ENCODE peak calls at places on chromosomes 6 and 20, in nine cellular contexts. One of them, this sample, is unnamed.

GRCh38 chr20:23205656-23206055 is 119.5 kb upstream of the CD93 start:
- DNase-seq in esophagus muscularis mucosa: peak
- DNase-seq in glutamatergic neuron: peak
- DNase-seq in cardiac muscle cell: no peak
- DNase-seq in fibroblast of lung: peak
- DNase-seq in CD8-positive, alpha-beta T cell: no peak
- DNase-seq in tibial artery: peak
- DNase-seq in GM06990: no peak
- DNase-seq in omental fat pad: no peak
- DNase-seq in this sample: peak

GRCh38 chr20:61815176-61815575 is 250.5 kb downstream of the TAF4 start:
- DNase-seq in GM06990: no peak
- DNase-seq in tibial artery: no peak
- DNase-seq in esophagus muscularis mucosa: no peak
- DNase-seq in cardiac muscle cell: no peak
- DNase-seq in fibroblast of lung: no peak
- DNase-seq in omental fat pad: no peak
- DNase-seq in CD8-positive, alpha-beta T cell: no peak
- DNase-seq in glutamatergic neuron: peak
- DNase-seq in this sample: no peak

GRCh38 chr6:10393544-10394225 is 21.2 kb downstream of the TFAP2A start:
- DNase-seq in fibroblast of lung: no peak
- DNase-seq in tibial artery: no peak
- DNase-seq in CD8-positive, alpha-beta T cell: no peak
- DNase-seq in cardiac muscle cell: no peak
- DNase-seq in esophagus muscularis mucosa: no peak
- DNase-seq in omental fat pad: no peak
- DNase-seq in GM06990: no peak
- DNase-seq in glutamatergic neuron: no peak
- DNase-seq in this sample: no peak

GRCh38 chr20:10381477-10381876 is 52.5 kb downstream of the MKKS start:
- DNase-seq in omental fat pad: no peak
- DNase-seq in glutamatergic neuron: no peak
- DNase-seq in fibroblast of lung: peak
- DNase-seq in cardiac muscle cell: no peak
- DNase-seq in CD8-positive, alpha-beta T cell: no peak
- DNase-seq in GM06990: no peak
- DNase-seq in tibial artery: no peak
- DNase-seq in esophagus muscularis mucosa: no peak
- DNase-seq in this sample: no peak

GRCh38 chr6:116005508-116005855 is 55.2 kb downstream of the FRK start:
- DNase-seq in tibial artery: no peak
- DNase-seq in esophagus muscularis mucosa: no peak
- DNase-seq in omental fat pad: no peak
- DNase-seq in cardiac muscle cell: no peak
- DNase-seq in fibroblast of lung: no peak
- DNase-seq in GM06990: no peak
- DNase-seq in CD8-positive, alpha-beta T cell: no peak
- DNase-seq in glutamatergic neuron: no peak
- DNase-seq in this sample: no peak

GRCh38 chr20:3751664-3752385 is 15.7 kb downstream of the ADISSP start:
- DNase-seq in tibial artery: no peak
- DNase-seq in omental fat pad: no peak
- DNase-seq in fibroblast of lung: peak
- DNase-seq in glutamatergic neuron: peak
- DNase-seq in CD8-positive, alpha-beta T cell: peak
- DNase-seq in GM06990: peak
- DNase-seq in esophagus muscularis mucosa: no peak
- DNase-seq in cardiac muscle cell: peak
- DNase-seq in this sample: no peak

GRCh38 chr6:42901538-42901957 is 14.3 kb upstream of the PTCRA start:
- DNase-seq in glutamatergic neuron: peak
- DNase-seq in omental fat pad: no peak
- DNase-seq in CD8-positive, alpha-beta T cell: peak
- DNase-seq in cardiac muscle cell: peak
- DNase-seq in esophagus muscularis mucosa: peak
- DNase-seq in GM06990: no peak
- DNase-seq in tibial artery: peak
- DNase-seq in fibroblast of lung: peak
- DNase-seq in this sample: no peak

GRCh38 chr20:50338479-50339195 is 148.0 kb downstream of the CEBPB start:
- DNase-seq in GM06990: peak
- DNase-seq in CD8-positive, alpha-beta T cell: peak
- DNase-seq in tibial artery: no peak
- DNase-seq in glutamatergic neuron: no peak
- DNase-seq in omental fat pad: no peak
- DNase-seq in esophagus muscularis mucosa: no peak
- DNase-seq in cardiac muscle cell: peak
- DNase-seq in fibroblast of lung: peak
- DNase-seq in this sample: no peak

GRCh38 chr6:142047934-142048592 is 84.7 kb upstream of the GJE1 start:
- DNase-seq in glutamatergic neuron: no peak
- DNase-seq in fibroblast of lung: no peak
- DNase-seq in omental fat pad: no peak
- DNase-seq in esophagus muscularis mucosa: no peak
- DNase-seq in CD8-positive, alpha-beta T cell: no peak
- DNase-seq in cardiac muscle cell: no peak
- DNase-seq in tibial artery: no peak
- DNase-seq in GM06990: no peak
- DNase-seq in this sample: no peak

DNA sequence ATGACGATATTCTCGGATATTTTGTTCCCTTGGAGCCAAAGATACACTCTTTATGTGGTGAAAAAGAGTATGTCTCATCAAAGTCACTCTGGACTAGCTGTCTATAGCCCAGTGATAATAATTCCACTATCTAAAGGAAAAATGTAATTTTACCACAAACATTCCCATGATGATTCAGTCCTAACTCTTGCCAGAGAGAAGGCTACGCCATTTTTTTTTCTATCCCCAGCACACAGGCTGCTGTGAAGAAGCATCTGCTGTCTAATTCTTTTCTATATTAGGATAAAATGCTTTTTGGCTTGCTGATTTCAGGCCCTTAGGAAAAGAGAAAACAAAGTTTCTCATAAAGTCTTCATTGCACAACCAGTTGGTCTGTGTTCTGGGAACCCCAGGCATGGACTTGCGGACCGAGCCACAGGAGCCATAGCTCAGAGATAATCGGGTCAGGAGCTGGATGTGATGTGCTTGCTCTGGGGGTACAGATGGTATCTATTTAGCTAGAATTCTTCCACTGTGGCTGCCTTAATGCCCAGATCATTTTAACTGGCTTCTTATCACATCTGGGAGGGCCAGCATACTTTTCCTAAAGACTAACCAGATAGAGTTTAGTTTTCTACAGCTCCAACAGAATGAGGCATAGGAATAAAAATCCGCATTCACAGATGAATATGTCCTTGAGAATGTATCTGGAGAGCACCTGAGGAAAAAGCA is 683.7 kb upstream of the ID4 start:
- DNase-seq in tibial artery: peak
- DNase-seq in glutamatergic neuron: no peak
- DNase-seq in fibroblast of lung: peak
- DNase-seq in omental fat pad: no peak
- DNase-seq in esophagus muscularis mucosa: no peak
- DNase-seq in CD8-positive, alpha-beta T cell: no peak
- DNase-seq in GM06990: no peak
- DNase-seq in cardiac muscle cell: no peak
- DNase-seq in this sample: no peak
- TF ChIP-seq CTCF in tibial artery: no peak
- TF ChIP-seq CTCF in glutamatergic neuron: no peak
- TF ChIP-seq CTCF in fibroblast of lung: no peak
- TF ChIP-seq CTCF in omental fat pad: no peak
- TF ChIP-seq CTCF in esophagus muscularis mucosa: no peak
- TF ChIP-seq CTCF in CD8-positive, alpha-beta T cell: no peak
- TF ChIP-seq CTCF in GM06990: no peak
- TF ChIP-seq CTCF in cardiac muscle cell: no peak
- TF ChIP-seq CTCF in this sample: no peak

DNA sequence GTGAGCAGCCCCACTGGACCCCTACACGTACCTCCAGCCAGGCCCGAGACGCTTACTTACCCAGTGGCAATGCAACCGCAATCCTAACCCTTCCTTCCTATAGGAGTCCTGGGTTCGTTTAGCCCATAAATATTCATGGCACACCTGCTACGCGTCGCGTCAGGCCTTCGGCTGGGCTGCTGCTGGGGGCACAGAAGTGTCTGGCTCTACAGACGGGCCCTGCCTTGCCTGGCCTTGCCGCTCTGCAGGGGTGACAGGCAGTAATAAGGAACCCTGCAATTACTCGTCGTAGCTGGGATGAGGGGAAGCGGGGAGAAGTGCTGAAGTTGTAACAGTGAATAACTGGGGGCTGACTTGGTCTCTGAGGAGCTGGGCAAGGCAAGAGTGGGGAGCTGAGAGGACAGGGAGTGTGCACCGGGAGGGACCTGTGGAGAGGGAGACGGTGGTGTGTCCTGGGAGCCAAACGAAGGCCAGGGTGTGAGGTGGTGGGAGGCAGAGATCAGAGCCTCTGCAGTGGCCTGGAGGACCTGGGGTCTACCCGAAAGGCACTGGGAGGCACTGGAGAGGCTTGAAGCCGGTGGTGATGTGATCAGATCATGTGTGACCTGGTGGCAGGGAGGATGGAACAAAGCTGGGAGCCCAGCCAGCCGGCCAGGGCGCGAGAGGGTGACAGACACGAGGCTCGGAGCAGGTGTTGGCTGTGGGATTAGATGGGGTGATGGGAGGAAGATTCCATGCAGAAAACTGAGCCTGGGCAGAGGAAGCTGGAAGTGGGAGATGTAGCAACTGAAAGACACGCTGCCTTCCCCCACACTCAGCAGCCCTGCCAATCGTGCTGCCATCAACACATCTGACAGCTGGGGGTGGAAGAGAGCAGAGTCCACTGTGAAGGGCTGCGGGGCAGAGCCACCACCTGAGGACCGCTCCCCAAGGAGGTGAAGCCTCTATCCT is 36.4 kb downstream of the PSMG4 start:
- DNase-seq in esophagus muscularis mucosa: no peak
- DNase-seq in glutamatergic neuron: peak
- DNase-seq in CD8-positive, alpha-beta T cell: no peak
- DNase-seq in fibroblast of lung: no peak
- DNase-seq in cardiac muscle cell: no peak
- DNase-seq in omental fat pad: no peak
- DNase-seq in tibial artery: no peak
- DNase-seq in GM06990: no peak
- DNase-seq in this sample: no peak
- TF ChIP-seq CTCF in esophagus muscularis mucosa: no peak
- TF ChIP-seq CTCF in glutamatergic neuron: no peak
- TF ChIP-seq CTCF in CD8-positive, alpha-beta T cell: no peak
- TF ChIP-seq CTCF in fibroblast of lung: no peak
- TF ChIP-seq CTCF in cardiac muscle cell: no peak
- TF ChIP-seq CTCF in omental fat pad: no peak
- TF ChIP-seq CTCF in tibial artery: no peak
- TF ChIP-seq CTCF in GM06990: peak
- TF ChIP-seq CTCF in this sample: no peak

GRCh38 chr6:46736913-46737312 is 1.7 kb upstream of the PLA2G7 start:
- DNase-seq in esophagus muscularis mucosa: no peak
- DNase-seq in tibial artery: no peak
- DNase-seq in cardiac muscle cell: no peak
- DNase-seq in glutamatergic neuron: no peak
- DNase-seq in GM06990: no peak
- DNase-seq in fibroblast of lung: no peak
- DNase-seq in omental fat pad: no peak
- DNase-seq in CD8-positive, alpha-beta T cell: no peak
- DNase-seq in this sample: no peak
- TF ChIP-seq CTCF in esophagus muscularis mucosa: no peak
- TF ChIP-seq CTCF in tibial artery: no peak
- TF ChIP-seq CTCF in cardiac muscle cell: no peak
- TF ChIP-seq CTCF in glutamatergic neuron: no peak
- TF ChIP-seq CTCF in GM06990: no peak
- TF ChIP-seq CTCF in fibroblast of lung: no peak
- TF ChIP-seq CTCF in omental fat pad: no peak
- TF ChIP-seq CTCF in CD8-positive, alpha-beta T cell: no peak
- TF ChIP-seq CTCF in this sample: no peak

DNA sequence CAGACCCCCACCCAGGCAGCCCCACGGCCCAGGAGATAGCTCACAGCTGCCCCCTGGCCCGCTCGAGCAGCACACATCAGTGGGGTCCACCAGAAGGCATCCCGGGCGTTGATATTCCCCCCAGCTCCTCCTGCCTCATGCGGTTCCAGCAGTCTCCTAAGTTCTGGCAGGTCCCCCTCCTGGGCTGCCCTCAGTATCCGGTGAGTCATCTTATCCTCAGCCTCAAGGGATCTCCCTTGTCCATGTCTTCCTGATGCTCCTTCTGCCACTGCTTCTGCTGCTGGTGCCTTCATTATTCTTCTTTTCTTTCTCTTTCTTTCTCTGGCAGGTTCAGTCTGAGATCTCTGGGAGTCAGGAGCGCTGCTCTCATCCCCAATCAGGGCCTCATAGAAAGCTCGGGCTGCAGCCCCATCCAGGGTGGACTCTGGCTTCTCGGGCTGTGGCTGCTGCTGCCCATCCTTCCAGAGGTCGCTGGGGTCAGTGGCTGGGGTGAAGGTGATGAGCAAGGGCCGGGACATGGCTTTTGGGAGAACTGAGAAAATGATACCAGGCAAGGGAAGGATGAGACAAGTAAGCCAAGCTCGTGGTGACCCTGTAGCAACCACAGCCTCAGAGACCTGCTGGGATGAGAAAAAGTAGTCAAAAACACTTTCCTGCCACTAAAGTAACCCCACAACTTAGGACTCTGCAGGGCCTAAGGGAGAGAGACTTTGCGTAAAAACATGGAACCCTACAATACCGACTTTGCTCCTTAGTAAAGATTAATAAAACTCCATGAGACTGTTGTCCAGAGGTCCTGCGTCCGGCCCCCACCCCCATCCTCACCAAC is 622 bp downstream of the GPANK1 start:
- DNase-seq in glutamatergic neuron: peak
- DNase-seq in esophagus muscularis mucosa: no peak
- DNase-seq in CD8-positive, alpha-beta T cell: no peak
- DNase-seq in fibroblast of lung: peak
- DNase-seq in tibial artery: peak
- DNase-seq in omental fat pad: no peak
- DNase-seq in cardiac muscle cell: no peak
- DNase-seq in GM06990: no peak
- DNase-seq in this sample: no peak
- TF ChIP-seq CTCF in glutamatergic neuron: no peak
- TF ChIP-seq CTCF in esophagus muscularis mucosa: no peak
- TF ChIP-seq CTCF in CD8-positive, alpha-beta T cell: no peak
- TF ChIP-seq CTCF in fibroblast of lung: no peak
- TF ChIP-seq CTCF in tibial artery: no peak
- TF ChIP-seq CTCF in omental fat pad: no peak
- TF ChIP-seq CTCF in cardiac muscle cell: no peak
- TF ChIP-seq CTCF in GM06990: no peak
- TF ChIP-seq CTCF in this sample: no peak

DNA sequence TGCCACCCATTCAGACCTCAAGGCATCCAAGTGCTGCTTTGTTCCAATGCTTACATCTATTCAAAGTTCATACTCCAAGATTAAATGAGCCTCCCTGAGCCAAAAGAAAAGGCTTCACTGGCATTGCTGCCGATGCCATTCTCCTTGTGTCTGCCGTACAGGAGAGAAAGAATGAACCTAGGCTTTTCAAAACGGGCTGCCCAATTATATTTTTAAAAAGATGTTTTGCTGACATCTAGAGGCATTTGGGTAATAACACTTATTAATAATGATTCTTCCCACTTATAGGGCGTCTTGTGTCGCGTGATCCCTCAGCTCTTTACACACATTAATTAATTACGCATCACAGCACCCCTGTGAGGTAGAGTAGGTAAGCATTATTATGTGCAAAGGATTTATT is 545.6 kb downstream of the PKHD1 start:
- DNase-seq in CD8-positive, alpha-beta T cell: no peak
- DNase-seq in tibial artery: no peak
- DNase-seq in fibroblast of lung: no peak
- DNase-seq in GM06990: no peak
- DNase-seq in glutamatergic neuron: no peak
- DNase-seq in cardiac muscle cell: no peak
- DNase-seq in esophagus muscularis mucosa: no peak
- DNase-seq in omental fat pad: no peak
- DNase-seq in this sample: no peak
- TF ChIP-seq CTCF in CD8-positive, alpha-beta T cell: no peak
- TF ChIP-seq CTCF in tibial artery: no peak
- TF ChIP-seq CTCF in fibroblast of lung: no peak
- TF ChIP-seq CTCF in GM06990: peak
- TF ChIP-seq CTCF in glutamatergic neuron: no peak
- TF ChIP-seq CTCF in cardiac muscle cell: no peak
- TF ChIP-seq CTCF in esophagus muscularis mucosa: no peak
- TF ChIP-seq CTCF in omental fat pad: no peak
- TF ChIP-seq CTCF in this sample: no peak

This sample was measured in ascending aorta.